ENCODE peak calls at places on chromosomes 6 and 20, in ten cellular contexts. R is ascending aorta; A is esophagus squamous epithelium; K is AG04449; T is prostate gland; M is mammary epithelial cell; G is tibial artery; F is fibroblast of lung; W is CD4-positive, alpha-beta memory T cell; B is small intestine. J is an unnamed sample.

GRCh38 chr6:79453558-79454042 is 83.6 kb downstream of the LCA5 start:
- DNase-seq in R (no peak), A (no peak), K (no peak), T (peak; percentile 15), M (peak; percentile 93), G (no peak), F (peak; percentile 12), W (no peak), B (no peak), J (no peak)

GRCh38 chr6:75086236-75086635 is 119.6 kb downstream of the COL12A1 start:
- DNase-seq in R (no peak), A (no peak), K (no peak), T (no peak), M (no peak), G (no peak), F (no peak), W (no peak), B (no peak), J (no peak)

GRCh38 chr20:21053002-21053762 is 53.0 kb downstream of the LINC00237 start:
- DNase-seq in R (no peak), A (no peak), K (no peak), T (no peak), M (no peak), G (no peak), F (no peak), W (no peak), B (no peak), J (no peak)

GRCh38 chr6:148611213-148611612 is 135.6 kb upstream of the UST start:
- DNase-seq in R (peak; percentile 94), A (no peak), K (peak; percentile 17), T (peak; percentile 86), M (peak; percentile 52), G (peak; percentile 91), F (peak; percentile 79), W (no peak), B (no peak), J (no peak)

GRCh38 chr6:89393659-89394058 is 18.4 kb downstream of the RRAGD start:
- DNase-seq in R (no peak), A (no peak), K (no peak), T (no peak), M (no peak), G (no peak), F (no peak), W (no peak), B (no peak), J (no peak)

GRCh38 chr6:20640181-20640580 is 105.9 kb downstream of the CDKAL1 start:
- DNase-seq in R (no peak), A (no peak), K (no peak), T (no peak), M (no peak), G (no peak), F (no peak), W (no peak), B (no peak), J (no peak)

GRCh38 chr6:8437813-8438212 is 2.5 kb upstream of the SLC35B3 start:
- DNase-seq in R (no peak), A (no peak), K (no peak), T (no peak), M (no peak), G (no peak), F (no peak), W (no peak), B (no peak), J (no peak)

GRCh38 chr6:61809004-61809595 is 476.9 kb downstream of the KHDRBS2 start:
- DNase-seq in R (no peak), A (no peak), K (no peak), T (no peak), M (peak; percentile 2), G (no peak), F (no peak), W (no peak), B (peak; percentile 0), J (no peak)

GRCh38 chr6:105015482-105015881 is 58.6 kb downstream of the LIN28B start:
- DNase-seq in R (no peak), A (no peak), K (peak; percentile 45), T (no peak), M (no peak), G (no peak), F (peak; percentile 84), W (no peak), B (no peak), J (no peak)

GRCh38 chr6:166008441-166009369 is 158.9 kb downstream of the TBXT start:
- DNase-seq in R (no peak), A (no peak), K (no peak), T (no peak), M (no peak), G (peak; percentile 18), F (peak; percentile 71), W (no peak), B (no peak), J (no peak)
- H3K4me3 ChIP-seq in R (peak overlapping the region; percentile 11), A (peak overlapping the region; percentile 34), K (peak overlapping the region; percentile 63), T (no peak overlapping the region), M (no peak overlapping the region), G (peak overlapping the region; percentile 35), F (peak overlapping the region; percentile 35), W (no peak overlapping the region), B (no peak overlapping the region), J (no peak overlapping the region)

DNA sequence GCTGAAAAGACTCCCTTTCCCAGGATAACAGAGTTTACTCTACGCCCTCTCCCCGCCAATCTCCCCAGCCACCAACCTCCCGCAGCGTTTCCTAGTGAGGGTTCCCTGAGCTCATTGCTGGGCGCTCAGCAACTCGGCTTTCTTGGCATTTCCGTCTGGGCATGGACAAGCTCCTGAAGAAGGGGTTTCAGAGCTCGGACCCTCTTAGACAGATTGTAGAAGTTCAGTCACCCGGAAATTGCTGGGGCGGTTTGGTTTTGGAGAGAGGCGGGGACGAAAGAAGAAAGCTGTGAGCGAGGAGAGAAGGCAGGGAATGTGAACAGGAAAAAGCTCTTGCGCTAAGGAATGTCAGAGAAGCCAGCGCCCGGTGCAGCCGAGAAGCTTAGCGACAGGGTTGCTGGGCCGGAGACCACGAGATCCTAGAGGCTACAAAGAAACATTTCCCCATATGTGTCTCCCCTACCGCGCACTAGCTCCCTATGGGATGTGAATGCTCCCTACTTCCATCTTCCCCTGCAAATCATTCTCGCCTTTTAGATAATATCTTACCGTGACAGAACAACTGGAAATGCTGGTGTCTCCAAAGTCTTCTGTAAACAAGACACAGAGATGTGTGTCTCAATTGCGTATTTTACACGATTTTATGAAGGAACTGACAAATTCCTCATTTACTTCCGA is 15.8 kb downstream of the POM121L2 start:
- DNase-seq in R (no peak), A (no peak), K (no peak), T (no peak), M (peak; percentile 58), G (no peak), F (peak; percentile 55), W (no peak), B (no peak), J (no peak)
- H3K4me3 ChIP-seq in R (no peak overlapping the region), A (no peak overlapping the region), K (peak overlapping the region; percentile 56), T (no peak overlapping the region), M (peak overlapping the region; percentile 63), G (no peak overlapping the region), F (peak overlapping the region; percentile 22), W (no peak overlapping the region), B (no peak overlapping the region), J (no peak overlapping the region)

GRCh38 chr20:56381501-56381900 is 10.5 kb downstream of the AURKA start:
- DNase-seq in R (no peak), A (no peak), K (no peak), T (no peak), M (no peak), G (no peak), F (no peak), W (no peak), B (no peak), J (no peak)

GRCh38 chr20:56383334-56383733 is 8.7 kb downstream of the AURKA start:
- DNase-seq in R (no peak), A (no peak), K (no peak), T (no peak), M (no peak), G (no peak), F (no peak), W (no peak), B (no peak), J (no peak)

GRCh38 chr20:56386219-56386618 is 5.8 kb downstream of the AURKA start:
- DNase-seq in R (no peak), A (no peak), K (no peak), T (no peak), M (no peak), G (no peak), F (no peak), W (no peak), B (no peak), J (no peak)

GRCh38 chr20:56382696-56383095 is 9.3 kb downstream of the AURKA start:
- DNase-seq in R (no peak), A (no peak), K (no peak), T (no peak), M (no peak), G (no peak), F (no peak), W (no peak), B (no peak), J (no peak)

DNA sequence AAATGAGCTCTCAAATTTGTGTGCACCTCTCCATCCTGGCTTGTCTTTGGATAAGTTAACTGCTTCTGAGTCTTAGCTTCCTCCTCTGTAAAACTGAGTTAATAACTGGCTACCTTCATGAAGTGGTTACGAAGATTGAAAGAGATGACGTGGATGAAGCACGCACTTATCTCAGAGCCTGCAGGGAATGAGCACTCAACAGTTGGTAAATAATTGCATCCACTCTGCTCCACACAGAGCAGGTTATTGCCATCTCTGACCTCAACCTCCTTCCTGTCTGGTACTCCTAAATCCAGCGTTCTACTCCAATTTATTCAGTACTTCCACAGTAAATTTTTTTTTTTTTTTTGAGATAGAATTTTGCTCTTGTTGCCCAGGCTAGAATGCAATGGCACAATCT is 6.9 kb downstream of the AURKA start:
- DNase-seq in R (no peak), A (no peak), K (no peak), T (no peak), M (no peak), G (no peak), F (no peak), W (no peak), B (no peak), J (no peak)
- H3K4me3 ChIP-seq in R (no peak overlapping the region), A (no peak overlapping the region), K (no peak overlapping the region), T (no peak overlapping the region), M (no peak overlapping the region), G (no peak overlapping the region), F (no peak overlapping the region), W (no peak overlapping the region), B (no peak overlapping the region), J (no peak overlapping the region)

DNA sequence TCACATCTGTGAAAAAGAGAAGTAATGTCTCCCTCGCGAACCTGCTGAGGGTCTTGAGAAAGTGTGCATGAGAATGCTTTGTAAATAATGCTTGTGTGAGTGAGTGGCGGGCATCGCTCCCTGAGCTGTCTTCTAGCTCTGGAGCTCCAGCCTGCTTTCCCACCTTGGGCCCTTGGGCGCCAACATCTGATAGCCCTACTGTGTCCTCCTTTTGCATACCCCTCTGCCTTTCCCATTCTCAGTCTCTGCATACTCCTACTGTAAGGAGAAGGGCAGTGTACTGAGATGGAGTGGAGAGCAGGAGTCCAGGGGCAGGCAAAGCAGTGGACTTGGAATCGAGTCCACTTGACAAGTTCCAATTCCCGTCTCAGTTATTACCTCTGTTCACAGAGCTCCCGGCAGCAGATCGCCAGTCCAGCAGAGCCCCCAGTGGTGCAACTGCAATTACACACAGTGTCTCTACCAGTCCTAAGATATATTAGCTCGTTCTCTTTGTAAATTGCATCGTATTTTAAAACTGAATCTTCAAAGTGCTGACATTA is 855 bp upstream of the NCR2 start:
- DNase-seq in R (no peak), A (no peak), K (no peak), T (peak; percentile 2), M (no peak), G (no peak), F (no peak), W (no peak), B (no peak), J (no peak)
- H3K4me3 ChIP-seq in R (no peak overlapping the region), A (no peak overlapping the region), K (no peak overlapping the region), T (no peak overlapping the region), M (no peak overlapping the region), G (no peak overlapping the region), F (no peak overlapping the region), W (no peak overlapping the region), B (no peak overlapping the region), J (no peak overlapping the region)